ENCODE peak calls at places on chromosomes 12 and 14, in ten cellular contexts. One of them, this sample, is unnamed. For H3K27me3, the result is how much of the 10 kb centered on the place peaks cover.

GRCh38 chr12:69097619-69098368 is 141.6 kb upstream of the CPSF6 start:
- DNase-seq in GM06990: no peak
- DNase-seq in brain microvascular endothelial cell: peak
- DNase-seq in lower lobe of right lung: no peak
- DNase-seq in ovary: no peak
- DNase-seq in neural progenitor cell: no peak
- DNase-seq in HCT116: no peak
- DNase-seq in Peyer's patch: no peak
- DNase-seq in heart right ventricle: no peak
- DNase-seq in foreskin keratinocyte: peak
- DNase-seq in this sample: no peak

GRCh38 chr12:59036973-59037807 is 116.9 kb upstream of the LRIG3 start:
- DNase-seq in GM06990: no peak
- DNase-seq in brain microvascular endothelial cell: peak
- DNase-seq in lower lobe of right lung: no peak
- DNase-seq in ovary: no peak
- DNase-seq in neural progenitor cell: no peak
- DNase-seq in HCT116: no peak
- DNase-seq in Peyer's patch: no peak
- DNase-seq in heart right ventricle: no peak
- DNase-seq in foreskin keratinocyte: no peak
- DNase-seq in this sample: no peak

GRCh38 chr12:12718382-12718761 is 1.2 kb downstream of the CDKN1B start:
- DNase-seq in GM06990: no peak
- DNase-seq in brain microvascular endothelial cell: no peak
- DNase-seq in lower lobe of right lung: no peak
- DNase-seq in ovary: no peak
- DNase-seq in neural progenitor cell: no peak
- DNase-seq in HCT116: no peak
- DNase-seq in Peyer's patch: no peak
- DNase-seq in heart right ventricle: no peak
- DNase-seq in foreskin keratinocyte: no peak
- DNase-seq in this sample: no peak

GRCh38 chr14:47619397-47619796 is 56.0 kb downstream of the MDGA2 start:
- DNase-seq in GM06990: no peak
- DNase-seq in brain microvascular endothelial cell: peak
- DNase-seq in lower lobe of right lung: no peak
- DNase-seq in ovary: no peak
- DNase-seq in neural progenitor cell: no peak
- DNase-seq in HCT116: no peak
- DNase-seq in Peyer's patch: no peak
- DNase-seq in heart right ventricle: no peak
- DNase-seq in foreskin keratinocyte: no peak
- DNase-seq in this sample: no peak

GRCh38 chr12:23083267-23083666 is 458.3 kb downstream of the ETNK1 start:
- DNase-seq in GM06990: no peak
- DNase-seq in brain microvascular endothelial cell: peak
- DNase-seq in lower lobe of right lung: no peak
- DNase-seq in ovary: no peak
- DNase-seq in neural progenitor cell: no peak
- DNase-seq in HCT116: no peak
- DNase-seq in Peyer's patch: no peak
- DNase-seq in heart right ventricle: no peak
- DNase-seq in foreskin keratinocyte: peak
- DNase-seq in this sample: no peak

GRCh38 chr12:80954857-80955520 is 17.3 kb upstream of the LIN7A start:
- DNase-seq in GM06990: no peak
- DNase-seq in brain microvascular endothelial cell: no peak
- DNase-seq in lower lobe of right lung: no peak
- DNase-seq in ovary: no peak
- DNase-seq in neural progenitor cell: no peak
- DNase-seq in HCT116: no peak
- DNase-seq in Peyer's patch: no peak
- DNase-seq in heart right ventricle: no peak
- DNase-seq in foreskin keratinocyte: no peak
- DNase-seq in this sample: no peak

GRCh38 chr12:106285993-106286392 is 16.5 kb upstream of the TCP11L2 start:
- DNase-seq in GM06990: no peak
- DNase-seq in brain microvascular endothelial cell: no peak
- DNase-seq in lower lobe of right lung: no peak
- DNase-seq in ovary: no peak
- DNase-seq in neural progenitor cell: no peak
- DNase-seq in HCT116: no peak
- DNase-seq in Peyer's patch: no peak
- DNase-seq in heart right ventricle: no peak
- DNase-seq in foreskin keratinocyte: no peak
- DNase-seq in this sample: no peak

GRCh38 chr14:21539154-21539940 is 13.2 kb upstream of the SALL2 start:
- DNase-seq in GM06990: no peak
- DNase-seq in brain microvascular endothelial cell: no peak
- DNase-seq in lower lobe of right lung: no peak
- DNase-seq in ovary: no peak
- DNase-seq in neural progenitor cell: peak
- DNase-seq in HCT116: no peak
- DNase-seq in Peyer's patch: no peak
- DNase-seq in heart right ventricle: no peak
- DNase-seq in foreskin keratinocyte: no peak
- DNase-seq in this sample: no peak

GRCh38 chr12:47725893-47726292 is 603 bp upstream of the ENDOU start:
- DNase-seq in GM06990: no peak
- DNase-seq in brain microvascular endothelial cell: peak
- DNase-seq in lower lobe of right lung: no peak
- DNase-seq in ovary: no peak
- DNase-seq in neural progenitor cell: no peak
- DNase-seq in HCT116: no peak
- DNase-seq in Peyer's patch: peak
- DNase-seq in heart right ventricle: no peak
- DNase-seq in foreskin keratinocyte: peak
- DNase-seq in this sample: no peak

GRCh38 chr12:25882266-25882665 is 76.2 kb upstream of the RASSF8 start:
- DNase-seq in GM06990: no peak
- DNase-seq in brain microvascular endothelial cell: no peak
- DNase-seq in lower lobe of right lung: no peak
- DNase-seq in ovary: no peak
- DNase-seq in neural progenitor cell: no peak
- DNase-seq in HCT116: no peak
- DNase-seq in Peyer's patch: no peak
- DNase-seq in heart right ventricle: no peak
- DNase-seq in foreskin keratinocyte: no peak
- DNase-seq in this sample: no peak

GRCh38 chr14:64465208-64465821 is at the start of gene AKAP5:
- DNase-seq in GM06990: peak
- DNase-seq in brain microvascular endothelial cell: no peak
- DNase-seq in lower lobe of right lung: peak
- DNase-seq in ovary: peak
- DNase-seq in neural progenitor cell: peak
- DNase-seq in HCT116: no peak
- DNase-seq in Peyer's patch: peak
- DNase-seq in heart right ventricle: peak
- DNase-seq in foreskin keratinocyte: no peak
- DNase-seq in this sample: peak

GRCh38 chr12:86261606-86262005 is 5.4 kb upstream of the MGAT4C start:
- DNase-seq in GM06990: no peak
- DNase-seq in brain microvascular endothelial cell: no peak
- DNase-seq in lower lobe of right lung: no peak
- DNase-seq in ovary: no peak
- DNase-seq in neural progenitor cell: no peak
- DNase-seq in HCT116: no peak
- DNase-seq in Peyer's patch: no peak
- DNase-seq in heart right ventricle: no peak
- DNase-seq in foreskin keratinocyte: no peak
- DNase-seq in this sample: no peak

GRCh38 chr12:124992874-124993567 is 424 bp upstream of the BRI3BP start:
- DNase-seq in GM06990: peak
- DNase-seq in brain microvascular endothelial cell: peak
- DNase-seq in lower lobe of right lung: peak
- DNase-seq in ovary: no peak
- DNase-seq in neural progenitor cell: peak
- DNase-seq in HCT116: peak
- DNase-seq in Peyer's patch: peak
- DNase-seq in heart right ventricle: no peak
- DNase-seq in foreskin keratinocyte: peak
- DNase-seq in this sample: peak

GRCh38 chr14:33404054-33404453 is 465.4 kb downstream of the NPAS3 start:
- DNase-seq in GM06990: no peak
- DNase-seq in brain microvascular endothelial cell: peak
- DNase-seq in lower lobe of right lung: no peak
- DNase-seq in ovary: no peak
- DNase-seq in neural progenitor cell: no peak
- DNase-seq in HCT116: no peak
- DNase-seq in Peyer's patch: no peak
- DNase-seq in heart right ventricle: no peak
- DNase-seq in foreskin keratinocyte: peak
- DNase-seq in this sample: no peak

GRCh38 chr14:48936881-48937280 is 649.3 kb downstream of the RPS29 start:
- DNase-seq in GM06990: no peak
- DNase-seq in brain microvascular endothelial cell: no peak
- DNase-seq in lower lobe of right lung: no peak
- DNase-seq in ovary: no peak
- DNase-seq in neural progenitor cell: no peak
- DNase-seq in HCT116: no peak
- DNase-seq in Peyer's patch: no peak
- DNase-seq in heart right ventricle: no peak
- DNase-seq in foreskin keratinocyte: no peak
- DNase-seq in this sample: no peak

DNA sequence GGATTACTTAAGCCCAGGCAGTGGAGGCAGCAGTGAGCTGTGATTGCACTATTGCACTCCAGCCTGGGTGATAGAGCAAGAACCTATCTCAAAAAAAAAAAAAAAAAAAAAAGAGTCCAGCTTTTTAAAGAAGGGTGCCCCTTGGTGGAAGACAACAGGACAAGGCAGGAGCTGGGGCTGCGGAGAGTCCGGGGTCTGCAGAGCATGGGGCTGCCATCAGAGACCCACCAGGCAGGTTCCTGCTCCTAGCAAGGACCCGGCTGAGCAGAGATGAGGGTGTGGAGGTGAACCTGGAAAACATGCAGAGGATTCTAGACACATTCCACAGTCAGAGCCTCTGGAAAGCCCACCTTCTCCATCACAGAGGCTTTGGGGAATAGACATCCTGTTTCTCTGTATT is 21.0 kb upstream of the CIPC start:
- DNase-seq in GM06990: no peak
- DNase-seq in brain microvascular endothelial cell: no peak
- DNase-seq in lower lobe of right lung: no peak
- DNase-seq in ovary: no peak
- DNase-seq in neural progenitor cell: no peak
- DNase-seq in HCT116: no peak
- DNase-seq in Peyer's patch: no peak
- DNase-seq in heart right ventricle: no peak
- DNase-seq in foreskin keratinocyte: no peak
- DNase-seq in this sample: no peak
- TF ChIP-seq CTCF in GM06990: peak
- TF ChIP-seq CTCF in brain microvascular endothelial cell: no peak
- TF ChIP-seq CTCF in lower lobe of right lung: no peak
- TF ChIP-seq CTCF in ovary: no peak
- TF ChIP-seq CTCF in neural progenitor cell: no peak
- TF ChIP-seq CTCF in HCT116: no peak
- TF ChIP-seq CTCF in Peyer's patch: no peak
- TF ChIP-seq CTCF in heart right ventricle: no peak
- TF ChIP-seq CTCF in foreskin keratinocyte: no peak
- TF ChIP-seq CTCF in this sample: no peak

GRCh38 chr12:117882181-117882580 is 86.6 kb downstream of the KSR2 start:
- DNase-seq in GM06990: no peak
- DNase-seq in brain microvascular endothelial cell: no peak
- DNase-seq in lower lobe of right lung: no peak
- DNase-seq in ovary: no peak
- DNase-seq in neural progenitor cell: no peak
- DNase-seq in HCT116: no peak
- DNase-seq in Peyer's patch: no peak
- DNase-seq in heart right ventricle: no peak
- DNase-seq in foreskin keratinocyte: no peak
- DNase-seq in this sample: no peak
- H3K27me3 ChIP-seq in GM06990: under half
- H3K27me3 ChIP-seq in brain microvascular endothelial cell: under half
- H3K27me3 ChIP-seq in lower lobe of right lung: under half
- H3K27me3 ChIP-seq in ovary: under half
- H3K27me3 ChIP-seq in neural progenitor cell: under half
- H3K27me3 ChIP-seq in HCT116: under half
- H3K27me3 ChIP-seq in Peyer's patch: under half
- H3K27me3 ChIP-seq in heart right ventricle: under half
- H3K27me3 ChIP-seq in foreskin keratinocyte: under half
- H3K27me3 ChIP-seq in this sample: under half

DNA sequence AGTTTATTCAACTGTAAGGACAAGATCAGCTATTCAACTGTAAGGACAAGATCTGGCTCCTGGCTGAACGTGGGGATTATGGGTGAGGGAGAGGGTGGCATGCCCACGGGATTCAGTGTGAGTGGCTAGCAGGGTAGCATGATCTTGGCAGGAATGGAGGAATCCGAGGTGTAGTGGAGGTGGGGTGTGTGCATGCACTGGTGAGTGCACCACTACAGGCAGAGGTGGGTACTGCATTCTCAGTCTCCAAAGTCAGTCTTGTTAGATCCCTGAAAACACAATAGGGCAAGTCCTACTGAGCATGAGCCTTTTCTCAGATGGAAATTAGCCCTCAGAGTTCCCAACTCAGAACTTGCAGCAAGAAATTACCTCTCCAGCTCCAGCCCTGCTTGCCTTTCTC is 32.2 kb upstream of the DCD start:
- DNase-seq in GM06990: no peak
- DNase-seq in brain microvascular endothelial cell: peak
- DNase-seq in lower lobe of right lung: no peak
- DNase-seq in ovary: no peak
- DNase-seq in neural progenitor cell: peak
- DNase-seq in HCT116: peak
- DNase-seq in Peyer's patch: no peak
- DNase-seq in heart right ventricle: no peak
- DNase-seq in foreskin keratinocyte: no peak
- DNase-seq in this sample: no peak
- TF ChIP-seq CTCF in GM06990: peak
- TF ChIP-seq CTCF in brain microvascular endothelial cell: peak
- TF ChIP-seq CTCF in lower lobe of right lung: peak
- TF ChIP-seq CTCF in ovary: no peak
- TF ChIP-seq CTCF in neural progenitor cell: peak
- TF ChIP-seq CTCF in HCT116: peak
- TF ChIP-seq CTCF in Peyer's patch: no peak
- TF ChIP-seq CTCF in heart right ventricle: peak
- TF ChIP-seq CTCF in foreskin keratinocyte: peak
- TF ChIP-seq CTCF in this sample: peak

GRCh38 chr12:62117041-62117440 is 143.2 kb upstream of the USP15 start:
- DNase-seq in GM06990: no peak
- DNase-seq in brain microvascular endothelial cell: no peak
- DNase-seq in lower lobe of right lung: no peak
- DNase-seq in ovary: no peak
- DNase-seq in neural progenitor cell: no peak
- DNase-seq in HCT116: no peak
- DNase-seq in Peyer's patch: no peak
- DNase-seq in heart right ventricle: no peak
- DNase-seq in foreskin keratinocyte: no peak
- DNase-seq in this sample: no peak
- H3K27me3 ChIP-seq in GM06990: under half
- H3K27me3 ChIP-seq in brain microvascular endothelial cell: under half
- H3K27me3 ChIP-seq in lower lobe of right lung: under half
- H3K27me3 ChIP-seq in ovary: under half
- H3K27me3 ChIP-seq in neural progenitor cell: under half
- H3K27me3 ChIP-seq in HCT116: under half
- H3K27me3 ChIP-seq in Peyer's patch: under half
- H3K27me3 ChIP-seq in heart right ventricle: under half
- H3K27me3 ChIP-seq in foreskin keratinocyte: under half
- H3K27me3 ChIP-seq in this sample: under half

GRCh38 chr14:93811611-93812010 is 23.3 kb upstream of the PRIMA1 start:
- DNase-seq in GM06990: no peak
- DNase-seq in brain microvascular endothelial cell: no peak
- DNase-seq in lower lobe of right lung: no peak
- DNase-seq in ovary: no peak
- DNase-seq in neural progenitor cell: no peak
- DNase-seq in HCT116: no peak
- DNase-seq in Peyer's patch: no peak
- DNase-seq in heart right ventricle: no peak
- DNase-seq in foreskin keratinocyte: no peak
- DNase-seq in this sample: no peak
- TF ChIP-seq CTCF in GM06990: no peak
- TF ChIP-seq CTCF in brain microvascular endothelial cell: no peak
- TF ChIP-seq CTCF in lower lobe of right lung: no peak
- TF ChIP-seq CTCF in ovary: no peak
- TF ChIP-seq CTCF in neural progenitor cell: no peak
- TF ChIP-seq CTCF in HCT116: no peak
- TF ChIP-seq CTCF in Peyer's patch: no peak
- TF ChIP-seq CTCF in heart right ventricle: no peak
- TF ChIP-seq CTCF in foreskin keratinocyte: no peak
- TF ChIP-seq CTCF in this sample: no peak

This sample was measured in CD4-positive, alpha-beta T cell.